ENCODE peak calls at places on chromosome 1, in seven cellular contexts. F is Panc1, Y is left ventricle myocardium inferior, L is lower lobe of right lung, J is fibroblast of lung, I is PC-9, C is hepatocyte. B is an unnamed sample.
A peak's percentile ranks its signal among the peaks of the same experiment; 100 is the strongest.

GRCh38 chr1:84771895-84772294 is 81.6 kb upstream of the SSX2IP start:
- DNase-seq in F (no peak), Y (no peak), L (no peak), J (no peak), I (no peak), C (no peak), B (no peak)

GRCh38 chr1:62034790-62035189 is 159.9 kb upstream of the L1TD1 start:
- DNase-seq in F (no peak), Y (no peak), L (no peak), J (no peak), I (no peak), C (no peak), B (no peak)

GRCh38 chr1:32496127-32496526 is 31.3 kb downstream of the ZBTB8B start:
- DNase-seq in F (no peak), Y (no peak), L (no peak), J (peak; percentile 59), I (no peak), C (peak; percentile 26), B (no peak)

GRCh38 chr1:232965124-232965911 is 14.9 kb downstream of the NTPCR start:
- DNase-seq in F (no peak), Y (no peak), L (no peak), J (no peak), I (no peak), C (no peak), B (no peak)

GRCh38 chr1:210239295-210240155 is 6.9 kb downstream of the SERTAD4 start:
- DNase-seq in F (no peak), Y (no peak), L (no peak), J (peak; percentile 89), I (peak; percentile 74), C (peak; percentile 57), B (peak; percentile 75)

GRCh38 chr1:51284487-51284954 is 45.8 kb downstream of the TTC39A start:
- DNase-seq in F (no peak), Y (no peak), L (no peak), J (no peak), I (no peak), C (no peak), B (no peak)

GRCh38 chr1:29962356-29962755 is 726.0 kb downstream of the PTPRU start:
- DNase-seq in F (no peak), Y (no peak), L (no peak), J (no peak), I (no peak), C (no peak), B (no peak)

GRCh38 chr1:10958614-10959013 is 53.8 kb upstream of the TARDBP start:
- DNase-seq in F (no peak), Y (no peak), L (no peak), J (no peak), I (peak; percentile 40), C (peak; percentile 43), B (no peak)

GRCh38 chr1:156052862-156053769 is 482 bp downstream of the UBQLN4 start:
- DNase-seq in F (peak; percentile 28), Y (peak; percentile 55), L (peak; percentile 70), J (peak; percentile 72), I (peak; percentile 58), C (peak; percentile 90), B (peak; percentile 63)

GRCh38 chr1:180636138-180636537 is 4.3 kb downstream of the XPR1 start:
- DNase-seq in F (no peak), Y (no peak), L (no peak), J (peak; percentile 46), I (no peak), C (no peak), B (peak; percentile 66)

GRCh38 chr1:7625401-7625800 is 145.7 kb upstream of the VAMP3 start:
- DNase-seq in F (no peak), Y (no peak), L (peak; percentile 11), J (no peak), I (no peak), C (no peak), B (no peak)

GRCh38 chr1:171427852-171428471 is 57.4 kb upstream of the PRRC2C start:
- DNase-seq in F (no peak), Y (no peak), L (no peak), J (no peak), I (no peak), C (no peak), B (no peak)

GRCh38 chr1:199460933-199461332 is 566.6 kb upstream of the NR5A2 start:
- DNase-seq in F (no peak), Y (no peak), L (no peak), J (peak; percentile 10), I (no peak), C (no peak), B (no peak)

GRCh38 chr1:227058321-227058751 is 118.2 kb downstream of the COQ8A start:
- DNase-seq in F (no peak), Y (no peak), L (no peak), J (peak; percentile 67), I (no peak), C (no peak), B (peak; percentile 71)

GRCh38 chr1:234495231-234495990 is 16.4 kb upstream of the TARBP1 start:
- DNase-seq in F (no peak), Y (no peak), L (no peak), J (peak; percentile 72), I (peak; percentile 100), C (peak; percentile 48), B (peak; percentile 100)

GRCh38 chr1:42936309-42937078 is 22.2 kb downstream of the SLC2A1 start:
- DNase-seq in F (no peak), Y (no peak), L (peak; percentile 40), J (peak; percentile 76), I (peak; percentile 89), C (peak; percentile 85), B (peak; percentile 90)

GRCh38 chr1:77170687-77171086 is 48.5 kb downstream of the PIGK start:
- DNase-seq in F (no peak), Y (no peak), L (no peak), J (peak; percentile 98), I (no peak), C (no peak), B (peak; percentile 11)

GRCh38 chr1:159339517-159339916 is 37.4 kb downstream of the FCER1A start:
- DNase-seq in F (no peak), Y (no peak), L (no peak), J (no peak), I (no peak), C (no peak), B (peak; percentile 18)

GRCh38 chr1:51330331-51331201 is at the start of gene TTC39A:
- DNase-seq in F (no peak), Y (no peak), L (no peak), J (no peak), I (no peak), C (peak; percentile 52), B (no peak)

DNA sequence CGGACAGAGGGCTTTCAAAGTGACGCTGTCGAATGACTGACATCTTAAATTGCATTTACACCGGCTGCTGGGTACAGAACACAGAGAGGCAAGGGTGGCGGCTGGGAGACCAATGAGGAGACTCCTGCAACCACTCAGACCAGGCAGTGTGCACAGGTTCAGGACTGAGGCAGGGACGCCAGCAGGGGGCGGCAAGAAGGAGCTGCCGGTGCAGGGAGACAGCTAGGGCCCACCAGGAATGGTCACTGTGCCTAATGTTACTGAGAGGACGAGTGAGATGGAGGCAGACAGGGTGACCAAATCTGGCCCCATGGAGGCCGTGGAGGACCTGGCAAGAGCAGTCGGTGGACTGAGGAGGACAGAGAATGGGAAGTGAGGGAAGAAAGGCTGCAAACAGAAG is 23.5 kb downstream of the GLIS1 start:
- DNase-seq in F (no peak), Y (no peak), L (no peak), J (peak; percentile 39), I (no peak), C (no peak), B (no peak)
- TF ChIP-seq CTCF in F (peak; percentile 81), Y (peak; percentile 46), L (no peak), J (peak; percentile 73), I (peak; percentile 39), C (peak; percentile 20), B (peak; percentile 51)

DNA sequence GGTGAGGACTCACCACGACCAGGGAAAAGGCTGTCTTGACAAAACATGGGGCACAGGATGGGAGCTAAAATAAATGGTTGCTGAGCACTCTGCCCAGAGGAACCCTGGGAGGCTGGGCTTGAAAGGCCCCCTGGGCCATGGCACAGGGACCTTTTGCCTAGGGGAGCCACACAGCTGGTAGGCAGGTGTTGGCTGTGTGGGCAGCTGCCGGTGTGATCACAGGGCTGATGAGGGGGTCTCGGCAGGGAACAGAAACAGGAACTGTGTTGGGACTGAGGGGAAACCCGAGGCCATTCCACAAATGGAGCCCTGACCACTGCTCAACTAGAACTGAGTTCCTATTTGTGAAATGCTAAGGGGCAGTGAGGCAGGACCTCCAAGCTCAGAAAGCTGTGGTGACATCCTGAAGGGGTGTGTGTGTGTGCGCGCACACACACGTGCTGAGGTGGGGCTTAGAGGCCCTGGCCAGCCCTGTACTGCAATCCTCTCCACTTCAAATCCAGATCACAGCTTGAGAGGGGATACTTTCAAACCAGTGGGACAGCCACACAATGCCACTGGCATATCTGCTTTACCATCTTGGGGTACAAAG is 6.4 kb upstream of the THEM5 start:
- DNase-seq in F (no peak), Y (no peak), L (no peak), J (no peak), I (no peak), C (no peak), B (no peak)
- H3K27me3 ChIP-seq in F (no peaks in the 10 kb centered on the region), Y (no peaks in the 10 kb centered on the region), L (no peaks in the 10 kb centered on the region), J (peaks cover 5% of the 10 kb centered on the region), I (no peaks in the 10 kb centered on the region), C (no peaks in the 10 kb centered on the region), B (no peaks in the 10 kb centered on the region)

DNA sequence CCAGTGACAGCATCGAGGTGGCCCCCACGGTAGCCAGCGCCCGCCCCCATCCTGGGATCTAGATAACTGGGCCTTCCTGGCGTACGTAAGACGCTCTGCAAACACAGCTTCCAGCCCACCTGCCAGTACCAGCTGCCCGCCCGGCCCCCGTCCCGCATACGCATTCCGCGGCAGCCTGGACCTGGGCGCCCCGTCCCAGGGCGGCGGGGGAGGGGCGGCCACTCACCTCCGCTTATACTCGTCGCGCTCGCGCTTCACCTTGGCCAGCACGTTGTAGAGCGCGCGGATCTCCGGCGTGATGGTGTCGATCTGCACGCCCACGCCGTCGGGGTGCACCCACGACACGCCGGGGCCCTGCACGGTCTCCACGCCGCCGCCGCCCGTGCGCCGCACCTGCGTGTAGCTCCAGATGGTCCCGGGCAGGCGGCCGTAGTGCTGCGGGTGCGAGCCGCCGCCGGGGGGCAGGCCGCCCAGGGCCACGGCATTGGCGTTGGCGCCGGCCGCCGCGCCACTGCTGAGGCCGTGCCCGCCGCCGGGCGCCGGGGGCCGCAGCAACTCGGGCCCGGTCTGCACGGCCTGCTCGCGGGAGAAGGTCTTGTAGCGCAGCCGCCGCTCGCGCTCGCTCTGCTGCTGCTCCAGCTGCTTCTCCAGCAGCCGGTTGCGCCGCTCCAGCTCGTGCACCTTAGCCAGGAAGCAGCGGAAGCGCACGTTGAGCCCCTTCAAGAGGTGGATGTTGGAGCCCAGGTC is 861 bp downstream of the IFFO2 start:
- DNase-seq in F (no peak), Y (no peak), L (peak; percentile 73), J (no peak), I (no peak), C (peak; percentile 70), B (no peak)
- H3K4me1 ChIP-seq in F (peaks cover 40% of the 10 kb centered on the region), Y (peaks cover 54% of the 10 kb centered on the region), L (peaks cover 56% of the 10 kb centered on the region), J (peaks cover 19% of the 10 kb centered on the region), I (peaks cover 20% of the 10 kb centered on the region), C (peaks cover 17% of the 10 kb centered on the region), B (peaks cover 24% of the 10 kb centered on the region)

GRCh38 chr1:41599912-41600311 is 115.4 kb upstream of the EDN2 start:
- DNase-seq in F (no peak), Y (no peak), L (no peak), J (peak; percentile 54), I (no peak), C (no peak), B (peak; percentile 47)
- TF ChIP-seq CTCF in F (peak; percentile 55), Y (peak; percentile 60), L (peak; percentile 26), J (peak; percentile 80), I (peak; percentile 78), C (peak; percentile 52), B (peak; percentile 76)